ENCODE peak calls at places on chromosome 20, in seven cellular contexts. E is IMR-90, D is nucleus accumbens, G is T-helper 1 cell, B is GM18507, W is germinal center, X is A549. H is an unnamed sample.

GRCh38 chr20:15930324-15931305 is 642.6 kb downstream of the KIF16B start:
- DNase-seq in X (peak), D (no peak), B (no peak), W (no peak), E (peak), G (no peak), H (no peak)

GRCh38 chr20:36585410-36586125 is 12.2 kb downstream of the TGIF2 start:
- DNase-seq in W (no peak), E (peak), B (no peak), G (no peak), X (no peak), D (no peak), H (no peak)

GRCh38 chr20:44431502-44432234 is 44.0 kb upstream of the TTPAL start:
- DNase-seq in B (no peak), G (no peak), W (no peak), E (no peak), X (no peak), D (no peak), H (no peak)

GRCh38 chr20:32495217-32495565 is 89.9 kb downstream of the NOL4L start:
- DNase-seq in B (no peak), X (no peak), W (no peak), D (no peak), G (no peak), E (no peak), H (no peak)

GRCh38 chr20:62447143-62447869 is 20.0 kb upstream of the RBBP8NL start:
- DNase-seq in W (no peak), X (no peak), G (no peak), D (no peak), E (no peak), B (no peak), H (no peak)

GRCh38 chr20:42204261-42204660 is 586.1 kb upstream of the CHD6 start:
- DNase-seq in X (no peak), B (no peak), G (no peak), W (no peak), E (no peak), D (no peak), H (no peak)

GRCh38 chr20:50356522-50356880 is 153.7 kb upstream of the PTPN1 start:
- DNase-seq in D (no peak), G (no peak), E (no peak), W (no peak), X (no peak), B (no peak), H (no peak)

GRCh38 chr20:4165984-4166725 is 150.8 kb upstream of the RNF24 start:
- DNase-seq in W (no peak), G (no peak), X (no peak), D (no peak), E (no peak), B (no peak), H (no peak)

GRCh38 chr20:46557231-46557956 is 6.9 kb upstream of the OCSTAMP start:
- DNase-seq in G (no peak), E (peak), X (no peak), D (no peak), W (no peak), B (no peak), H (no peak)

GRCh38 chr20:61516398-61517208 is 264.5 kb downstream of the CDH4 start:
- DNase-seq in E (peak), W (no peak), G (no peak), D (no peak), X (no peak), B (no peak), H (no peak)

GRCh38 chr20:49893242-49894072 is 21.9 kb downstream of the SPATA2 start:
- DNase-seq in W (peak), G (peak), E (peak), D (no peak), X (no peak), B (no peak), H (no peak)

H was measured in NK-92 treated with Interleukin-12 subunit alpha and Interleukin-12 subunit beta, amount 100 ng/mL, for 24 hours.